ENCODE peak calls at places on chromosomes 1 and 21, in seven cellular contexts. F is A549; S is naive thymus-derived CD8-positive, alpha-beta T cell; R is CD8-positive, alpha-beta memory T cell; B is heart left ventricle; K is mesothelial cell of epicardium; X is right atrium auricular region. E is an unnamed sample.

GRCh38 chr1:55500601-55501000 is 285.4 kb upstream of the USP24 start:
- DNase-seq in K (no peak), B (no peak), S (no peak), X (no peak), R (no peak), F (no peak), E (no peak)

GRCh38 chr1:11691302-11691914 is at the start of gene DRAXIN:
- DNase-seq in X (no peak), B (no peak), K (no peak), S (peak), F (no peak), R (no peak), E (no peak)

GRCh38 chr1:18560692-18561091 is 70.0 kb upstream of the PAX7 start:
- DNase-seq in B (no peak), R (no peak), F (no peak), X (no peak), S (no peak), K (no peak), E (no peak)

GRCh38 chr1:206933333-206933945 is 11.7 kb upstream of the FCMR start:
- DNase-seq in B (peak), S (peak), F (peak), K (no peak), R (peak), X (no peak), E (peak)

GRCh38 chr1:225880636-225881035 is 1.5 kb downstream of the TMEM63A start:
- DNase-seq in S (no peak), R (no peak), K (no peak), F (no peak), X (no peak), B (no peak), E (no peak)

GRCh38 chr1:54884135-54884586 is 2.8 kb downstream of the DHCR24 start:
- DNase-seq in K (no peak), R (no peak), X (no peak), S (no peak), F (no peak), B (no peak), E (no peak)

GRCh38 chr1:23590058-23590783 is 30.9 kb upstream of the ID3 start:
- DNase-seq in S (no peak), F (peak), R (no peak), K (no peak), X (no peak), B (no peak), E (no peak)

GRCh38 chr21:14215971-14216621 is at the start of gene RBM11:
- DNase-seq in X (peak), F (peak), B (peak), K (peak), S (peak), R (peak), E (peak)